ENCODE peak calls at places on chromosomes 1 and 21, in four cellular contexts. One of them, this sample, is unnamed.

GRCh38 chr1:145729196-145729595 is 9.9 kb downstream of the CD160 start:
- DNase-seq in right atrium auricular region: no peak
- DNase-seq in heart right ventricle: no peak
- DNase-seq in CD8-positive, alpha-beta memory T cell: no peak
- DNase-seq in this sample: peak

GRCh38 chr1:151294748-151295462 is 12.8 kb downstream of the ZNF687 start:
- DNase-seq in right atrium auricular region: no peak
- DNase-seq in heart right ventricle: no peak
- DNase-seq in CD8-positive, alpha-beta memory T cell: no peak
- DNase-seq in this sample: no peak

GRCh38 chr1:20634594-20635084 is 1.4 kb downstream of the PINK1 start:
- DNase-seq in CD8-positive, alpha-beta memory T cell: peak
- DNase-seq in heart right ventricle: peak
- DNase-seq in right atrium auricular region: no peak
- DNase-seq in this sample: peak

GRCh38 chr1:59473813-59474212 is 176.9 kb downstream of the FGGY start:
- DNase-seq in right atrium auricular region: no peak
- DNase-seq in CD8-positive, alpha-beta memory T cell: no peak
- DNase-seq in heart right ventricle: no peak
- DNase-seq in this sample: no peak

GRCh38 chr1:156706647-156707008 is 1.2 kb upstream of the CRABP2 start:
- DNase-seq in right atrium auricular region: no peak
- DNase-seq in heart right ventricle: peak
- DNase-seq in CD8-positive, alpha-beta memory T cell: no peak
- DNase-seq in this sample: peak

GRCh38 chr1:112034277-112034676 is 44.8 kb upstream of the KCND3 start:
- DNase-seq in heart right ventricle: no peak
- DNase-seq in right atrium auricular region: no peak
- DNase-seq in CD8-positive, alpha-beta memory T cell: no peak
- DNase-seq in this sample: no peak

GRCh38 chr1:20184481-20184900 is 1.4 kb upstream of the UBXN10 start:
- DNase-seq in heart right ventricle: no peak
- DNase-seq in right atrium auricular region: no peak
- DNase-seq in CD8-positive, alpha-beta memory T cell: no peak
- DNase-seq in this sample: peak

GRCh38 chr1:220905650-220906560 is 26.7 kb downstream of the HLX start:
- DNase-seq in CD8-positive, alpha-beta memory T cell: no peak
- DNase-seq in right atrium auricular region: no peak
- DNase-seq in heart right ventricle: no peak
- DNase-seq in this sample: no peak

GRCh38 chr1:180269848-180270766 is 40.0 kb downstream of the LHX4 start:
- DNase-seq in CD8-positive, alpha-beta memory T cell: no peak
- DNase-seq in heart right ventricle: no peak
- DNase-seq in right atrium auricular region: peak
- DNase-seq in this sample: no peak

GRCh38 chr1:163561570-163562295 is 240.0 kb downstream of the NUF2 start:
- DNase-seq in right atrium auricular region: no peak
- DNase-seq in heart right ventricle: no peak
- DNase-seq in CD8-positive, alpha-beta memory T cell: no peak
- DNase-seq in this sample: peak

GRCh38 chr1:161261859-161262225 is 3.3 kb downstream of the PCP4L1 start:
- DNase-seq in heart right ventricle: no peak
- DNase-seq in right atrium auricular region: no peak
- DNase-seq in CD8-positive, alpha-beta memory T cell: no peak
- DNase-seq in this sample: no peak

GRCh38 chr1:187744665-187745064 is 915.9 kb downstream of the PLA2G4A start:
- DNase-seq in CD8-positive, alpha-beta memory T cell: no peak
- DNase-seq in heart right ventricle: no peak
- DNase-seq in right atrium auricular region: no peak
- DNase-seq in this sample: no peak

GRCh38 chr21:17527240-17527639 is 14.4 kb downstream of the CXADR start:
- DNase-seq in right atrium auricular region: no peak
- DNase-seq in heart right ventricle: no peak
- DNase-seq in CD8-positive, alpha-beta memory T cell: no peak
- DNase-seq in this sample: no peak

GRCh38 chr1:114531094-114531493 is 20.1 kb upstream of the TRIM33 start:
- DNase-seq in right atrium auricular region: no peak
- DNase-seq in heart right ventricle: no peak
- DNase-seq in CD8-positive, alpha-beta memory T cell: no peak
- DNase-seq in this sample: no peak

GRCh38 chr1:243421784-243422183 is 165.9 kb downstream of the SDCCAG8 start:
- DNase-seq in heart right ventricle: peak
- DNase-seq in right atrium auricular region: no peak
- DNase-seq in CD8-positive, alpha-beta memory T cell: peak
- DNase-seq in this sample: peak

GRCh38 chr1:37476460-37477197 is 2.2 kb downstream of the ZC3H12A start:
- DNase-seq in right atrium auricular region: peak
- DNase-seq in CD8-positive, alpha-beta memory T cell: no peak
- DNase-seq in heart right ventricle: peak
- DNase-seq in this sample: peak

GRCh38 chr1:147389532-147390184 is 147.2 kb downstream of the CHD1L start:
- DNase-seq in heart right ventricle: no peak
- DNase-seq in right atrium auricular region: no peak
- DNase-seq in CD8-positive, alpha-beta memory T cell: peak
- DNase-seq in this sample: peak

GRCh38 chr1:37890378-37891014 is 31.1 kb upstream of the MTF1 start:
- DNase-seq in heart right ventricle: no peak
- DNase-seq in right atrium auricular region: no peak
- DNase-seq in CD8-positive, alpha-beta memory T cell: peak
- DNase-seq in this sample: peak

GRCh38 chr21:44958471-44959191 is 18.8 kb downstream of the SLX9 start:
- DNase-seq in heart right ventricle: peak
- DNase-seq in CD8-positive, alpha-beta memory T cell: no peak
- DNase-seq in right atrium auricular region: peak
- DNase-seq in this sample: peak

GRCh38 chr1:98749152-98749756 is 87.7 kb downstream of the SNX7 start:
- DNase-seq in right atrium auricular region: no peak
- DNase-seq in CD8-positive, alpha-beta memory T cell: peak
- DNase-seq in heart right ventricle: no peak
- DNase-seq in this sample: peak

GRCh38 chr21:8993943-8994639 is 1527.3 kb upstream of the TPTE start:
- DNase-seq in heart right ventricle: no peak
- DNase-seq in CD8-positive, alpha-beta memory T cell: no peak
- DNase-seq in right atrium auricular region: no peak
- DNase-seq in this sample: no peak

GRCh38 chr1:6113116-6113515 is 67.0 kb downstream of the CHD5 start:
- DNase-seq in right atrium auricular region: no peak
- DNase-seq in heart right ventricle: no peak
- DNase-seq in CD8-positive, alpha-beta memory T cell: no peak
- DNase-seq in this sample: no peak

GRCh38 chr1:21573971-21574458 is 64.8 kb downstream of the ALPL start:
- DNase-seq in CD8-positive, alpha-beta memory T cell: no peak
- DNase-seq in right atrium auricular region: peak
- DNase-seq in heart right ventricle: peak
- DNase-seq in this sample: peak

GRCh38 chr21:44904141-44904923 is 16.4 kb downstream of the ITGB2 start:
- DNase-seq in heart right ventricle: no peak
- DNase-seq in right atrium auricular region: no peak
- DNase-seq in CD8-positive, alpha-beta memory T cell: no peak
- DNase-seq in this sample: no peak

GRCh38 chr1:29349871-29350491 is 113.7 kb downstream of the PTPRU start:
- DNase-seq in right atrium auricular region: no peak
- DNase-seq in CD8-positive, alpha-beta memory T cell: no peak
- DNase-seq in heart right ventricle: no peak
- DNase-seq in this sample: no peak

GRCh38 chr1:68269637-68270430 is 37.5 kb upstream of the WLS start:
- DNase-seq in heart right ventricle: no peak
- DNase-seq in CD8-positive, alpha-beta memory T cell: no peak
- DNase-seq in right atrium auricular region: no peak
- DNase-seq in this sample: peak

GRCh38 chr1:179016694-179017382 is 8.9 kb upstream of the FAM20B start:
- DNase-seq in CD8-positive, alpha-beta memory T cell: no peak
- DNase-seq in right atrium auricular region: peak
- DNase-seq in heart right ventricle: peak
- DNase-seq in this sample: peak

GRCh38 chr1:54743416-54743815 is 20.9 kb downstream of the PARS2 start:
- DNase-seq in CD8-positive, alpha-beta memory T cell: no peak
- DNase-seq in heart right ventricle: peak
- DNase-seq in right atrium auricular region: no peak
- DNase-seq in this sample: no peak

GRCh38 chr1:24294228-24294672 is 24.9 kb upstream of the GRHL3 start:
- DNase-seq in heart right ventricle: no peak
- DNase-seq in CD8-positive, alpha-beta memory T cell: no peak
- DNase-seq in right atrium auricular region: peak
- DNase-seq in this sample: peak

GRCh38 chr1:31704261-31705079 is 653 bp upstream of the COL16A1 start:
- DNase-seq in CD8-positive, alpha-beta memory T cell: no peak
- DNase-seq in heart right ventricle: no peak
- DNase-seq in right atrium auricular region: peak
- DNase-seq in this sample: peak

GRCh38 chr1:58528518-58528917 is 18.0 kb downstream of the OMA1 start:
- DNase-seq in right atrium auricular region: no peak
- DNase-seq in heart right ventricle: no peak
- DNase-seq in CD8-positive, alpha-beta memory T cell: no peak
- DNase-seq in this sample: peak

GRCh38 chr1:12644237-12644636 is 352 bp downstream of the AADACL4 start:
- DNase-seq in CD8-positive, alpha-beta memory T cell: no peak
- DNase-seq in right atrium auricular region: no peak
- DNase-seq in heart right ventricle: no peak
- DNase-seq in this sample: no peak

GRCh38 chr1:181104790-181105133 is 16.3 kb downstream of the IER5 start:
- DNase-seq in heart right ventricle: no peak
- DNase-seq in right atrium auricular region: no peak
- DNase-seq in CD8-positive, alpha-beta memory T cell: peak
- DNase-seq in this sample: no peak

GRCh38 chr1:210541680-210542358 is 213.1 kb downstream of the HHAT start:
- DNase-seq in heart right ventricle: no peak
- DNase-seq in right atrium auricular region: no peak
- DNase-seq in CD8-positive, alpha-beta memory T cell: no peak
- DNase-seq in this sample: no peak

DNA sequence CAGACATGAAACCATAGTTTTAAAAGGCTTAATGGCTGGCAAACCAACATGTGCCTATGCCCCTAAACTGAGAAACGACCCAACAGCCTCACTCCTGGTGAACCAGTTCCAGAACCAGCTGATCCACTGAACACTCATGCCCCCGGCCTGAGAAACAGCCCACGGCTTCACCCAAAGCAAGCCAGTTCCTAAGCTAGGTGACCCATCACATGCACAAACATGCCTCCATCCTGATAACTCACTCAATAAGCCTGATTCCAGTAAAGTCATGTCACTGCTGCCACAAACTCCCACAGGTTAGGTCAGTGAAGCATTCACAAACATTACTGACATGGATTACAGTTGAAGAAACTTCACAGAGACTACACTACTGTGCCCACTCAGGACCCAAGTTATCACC is 161.6 kb downstream of the USH2A start:
- DNase-seq in heart right ventricle: no peak
- DNase-seq in right atrium auricular region: no peak
- DNase-seq in CD8-positive, alpha-beta memory T cell: no peak
- DNase-seq in this sample: no peak
- H3K4me3 ChIP-seq in heart right ventricle: no peak
- H3K4me3 ChIP-seq in right atrium auricular region: no peak
- H3K4me3 ChIP-seq in CD8-positive, alpha-beta memory T cell: no peak
- H3K4me3 ChIP-seq in this sample: no peak

GRCh38 chr21:42160950-42161225 is 58.1 kb upstream of the ABCG1 start:
- DNase-seq in CD8-positive, alpha-beta memory T cell: no peak
- DNase-seq in right atrium auricular region: no peak
- DNase-seq in heart right ventricle: no peak
- DNase-seq in this sample: no peak
- H3K4me3 ChIP-seq in CD8-positive, alpha-beta memory T cell: no peak
- H3K4me3 ChIP-seq in right atrium auricular region: no peak
- H3K4me3 ChIP-seq in heart right ventricle: no peak
- H3K4me3 ChIP-seq in this sample: no peak

GRCh38 chr1:198174297-198174696 is 17.5 kb downstream of the NEK7 start:
- DNase-seq in heart right ventricle: no peak
- DNase-seq in CD8-positive, alpha-beta memory T cell: peak
- DNase-seq in right atrium auricular region: no peak
- DNase-seq in this sample: peak
- H3K4me3 ChIP-seq in heart right ventricle: no peak
- H3K4me3 ChIP-seq in CD8-positive, alpha-beta memory T cell: no peak
- H3K4me3 ChIP-seq in right atrium auricular region: no peak
- H3K4me3 ChIP-seq in this sample: no peak

GRCh38 chr21:39374046-39374445 is 25.2 kb upstream of the HMGN1 start:
- DNase-seq in heart right ventricle: no peak
- DNase-seq in right atrium auricular region: no peak
- DNase-seq in CD8-positive, alpha-beta memory T cell: no peak
- DNase-seq in this sample: no peak
- H3K4me3 ChIP-seq in heart right ventricle: no peak
- H3K4me3 ChIP-seq in right atrium auricular region: no peak
- H3K4me3 ChIP-seq in CD8-positive, alpha-beta memory T cell: no peak
- H3K4me3 ChIP-seq in this sample: no peak

GRCh38 chr1:17121881-17122280 is 2.6 kb upstream of the PADI2 start:
- DNase-seq in heart right ventricle: no peak
- DNase-seq in CD8-positive, alpha-beta memory T cell: no peak
- DNase-seq in right atrium auricular region: no peak
- DNase-seq in this sample: peak

GRCh38 chr1:17123196-17124045 is 4.2 kb upstream of the PADI2 start:
- DNase-seq in right atrium auricular region: no peak
- DNase-seq in CD8-positive, alpha-beta memory T cell: no peak
- DNase-seq in heart right ventricle: no peak
- DNase-seq in this sample: no peak

GRCh38 chr1:17122449-17123194 is 3.4 kb upstream of the PADI2 start:
- DNase-seq in right atrium auricular region: no peak
- DNase-seq in CD8-positive, alpha-beta memory T cell: no peak
- DNase-seq in heart right ventricle: no peak
- DNase-seq in this sample: peak

GRCh38 chr1:17128361-17128760 is 9.1 kb upstream of the PADI2 start:
- DNase-seq in right atrium auricular region: no peak
- DNase-seq in CD8-positive, alpha-beta memory T cell: no peak
- DNase-seq in heart right ventricle: no peak
- DNase-seq in this sample: peak

DNA sequence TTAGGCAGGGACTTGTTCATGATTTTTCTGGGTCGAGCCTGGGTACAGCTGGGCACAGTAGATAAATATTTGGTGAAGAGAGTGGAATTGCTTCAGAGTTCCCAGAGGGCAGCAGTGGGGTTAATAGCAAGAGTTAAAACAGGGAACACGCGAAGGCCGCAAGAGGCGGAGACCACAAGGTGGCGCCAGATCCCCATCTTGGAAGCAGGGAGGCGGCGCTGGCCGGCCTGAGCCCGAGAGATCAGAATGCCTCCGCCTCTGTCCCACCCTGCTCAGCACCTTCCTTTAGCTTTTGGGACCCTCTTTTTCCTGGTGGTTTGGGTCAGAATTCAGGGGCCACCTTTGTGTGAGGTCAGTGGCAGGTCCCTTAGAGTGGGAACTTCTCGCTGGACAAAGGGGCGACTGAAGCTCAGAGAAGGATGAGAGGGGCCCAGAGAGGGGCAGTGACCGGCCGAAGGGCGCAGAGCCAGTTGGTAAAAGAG is 6.5 kb upstream of the PADI2 start:
- DNase-seq in CD8-positive, alpha-beta memory T cell: peak
- DNase-seq in right atrium auricular region: peak
- DNase-seq in heart right ventricle: peak
- DNase-seq in this sample: peak
- H3K4me3 ChIP-seq in CD8-positive, alpha-beta memory T cell: no peak
- H3K4me3 ChIP-seq in right atrium auricular region: no peak
- H3K4me3 ChIP-seq in heart right ventricle: no peak
- H3K4me3 ChIP-seq in this sample: no peak

GRCh38 chr1:79006564-79006963 is at the start of gene ADGRL4:
- DNase-seq in right atrium auricular region: peak
- DNase-seq in CD8-positive, alpha-beta memory T cell: no peak
- DNase-seq in heart right ventricle: peak
- DNase-seq in this sample: peak

GRCh38 chr1:79010589-79010988 is 4.1 kb upstream of the ADGRL4 start:
- DNase-seq in heart right ventricle: no peak
- DNase-seq in CD8-positive, alpha-beta memory T cell: no peak
- DNase-seq in right atrium auricular region: no peak
- DNase-seq in this sample: no peak

GRCh38 chr1:79004916-79005315 is 1.6 kb downstream of the ADGRL4 start:
- DNase-seq in heart right ventricle: no peak
- DNase-seq in CD8-positive, alpha-beta memory T cell: no peak
- DNase-seq in right atrium auricular region: no peak
- DNase-seq in this sample: peak

GRCh38 chr1:79005945-79006344 is 585 bp downstream of the ADGRL4 start:
- DNase-seq in heart right ventricle: no peak
- DNase-seq in CD8-positive, alpha-beta memory T cell: no peak
- DNase-seq in right atrium auricular region: no peak
- DNase-seq in this sample: peak
- H3K4me3 ChIP-seq in heart right ventricle: peak
- H3K4me3 ChIP-seq in CD8-positive, alpha-beta memory T cell: no peak
- H3K4me3 ChIP-seq in right atrium auricular region: peak
- H3K4me3 ChIP-seq in this sample: peak

This sample was measured in fibroblast of mammary gland.